ENCODE peak calls at places on chromosomes 16 and 17, in four cellular contexts. E is NB4, X is RWPE1, Q is tibial artery. G is an unnamed sample.

GRCh38 chr16:74226361-74226979 is 70.1 kb upstream of the PSMD7 start:
- DNase-seq in X (peak; percentile 26), Q (no peak), E (peak; percentile 17), G (no peak)

GRCh38 chr17:47305302-47305923 is 18.3 kb upstream of the EFCAB13 start:
- DNase-seq in E (no peak), Q (no peak), X (peak; percentile 80), G (no peak)

GRCh38 chr17:21005803-21006202 is 37.0 kb downstream of the USP22 start:
- DNase-seq in X (no peak), E (no peak), Q (peak; percentile 37), G (no peak)

GRCh38 chr17:56599566-56599965 is 6.1 kb downstream of the NOG start:
- DNase-seq in Q (no peak), E (no peak), X (no peak), G (no peak)

GRCh38 chr17:56949595-56949994 is 11.3 kb downstream of the COIL start:
- DNase-seq in X (no peak), E (no peak), Q (no peak), G (no peak)

GRCh38 chr17:58328195-58329034 is at the start of gene TSPOAP1:
- DNase-seq in E (peak; percentile 97), X (no peak), Q (no peak), G (no peak)

GRCh38 chr17:66939461-66940114 is 24.9 kb upstream of the CACNG4 start:
- DNase-seq in Q (no peak), E (no peak), X (no peak), G (no peak)

GRCh38 chr17:48459070-48459469 is 29.1 kb upstream of the SKAP1 start:
- DNase-seq in X (no peak), Q (no peak), E (no peak), G (no peak)

GRCh38 chr16:67406628-67407027 is 9.6 kb downstream of the ZDHHC1 start:
- DNase-seq in Q (no peak), X (peak; percentile 75), E (no peak), G (no peak)

GRCh38 chr16:1194665-1195392 is 30.2 kb downstream of the TPSG1 start:
- DNase-seq in X (peak; percentile 23), Q (no peak), E (no peak), G (no peak)

GRCh38 chr16:75279277-75279676 is 27.9 kb upstream of the BCAR1 start:
- DNase-seq in E (no peak), X (peak; percentile 65), Q (no peak), G (no peak)

GRCh38 chr17:13940858-13941665 is 128.2 kb upstream of the COX10 start:
- DNase-seq in X (peak; percentile 21), Q (no peak), E (no peak), G (no peak)

GRCh38 chr17:61209099-61209439 is 190.6 kb upstream of the TBX2 start:
- DNase-seq in Q (no peak), E (no peak), X (no peak), G (no peak)

GRCh38 chr17:77214743-77215142 is 74.0 kb downstream of the SEC14L1 start:
- DNase-seq in E (peak; percentile 50), Q (no peak), X (peak; percentile 19), G (no peak)

GRCh38 chr17:18004345-18004744 is 31.7 kb downstream of the DRC3 start:
- DNase-seq in X (no peak), E (no peak), Q (no peak), G (no peak)

GRCh38 chr16:58510776-58511628 is 4.3 kb upstream of the SETD6 start:
- DNase-seq in Q (peak; percentile 64), X (no peak), E (no peak), G (no peak)

GRCh38 chr17:67156269-67157199 is 88.5 kb downstream of the HELZ start:
- DNase-seq in E (peak; percentile 55), Q (no peak), X (peak; percentile 17), G (no peak)

DNA sequence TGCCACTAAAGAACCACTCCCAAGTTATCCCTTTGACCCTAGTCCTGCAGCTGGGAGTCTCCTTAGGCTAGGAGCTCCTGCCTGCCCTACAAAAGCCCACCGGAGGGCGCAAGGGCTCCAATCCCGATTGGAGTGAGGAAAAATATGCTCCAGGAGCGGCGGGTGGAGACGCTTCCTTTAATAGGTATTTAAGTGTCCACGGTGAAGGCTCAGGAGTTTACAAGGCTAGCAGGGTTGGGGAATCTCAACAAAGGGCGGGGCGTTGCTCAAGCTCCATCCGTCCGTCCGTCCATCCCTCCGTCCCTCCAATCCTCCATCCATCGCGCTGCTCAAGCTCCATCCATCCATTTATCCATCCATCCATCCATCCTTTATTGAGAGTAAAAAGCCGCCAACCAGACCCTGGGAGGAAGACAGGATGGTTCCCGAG is 556 bp upstream of the SPNS1 start:
- DNase-seq in X (peak; percentile 67), Q (no peak), E (peak; percentile 57), G (peak; percentile 28)
- TF ChIP-seq CTCF in X (peak; percentile 73), Q (peak; percentile 55), E (peak; percentile 63), G (no peak)

GRCh38 chr16:83791916-83792315 is 15.9 kb upstream of the HSBP1 start:
- DNase-seq in X (no peak), E (no peak), Q (no peak), G (no peak)

GRCh38 chr16:83794874-83795273 is 12.9 kb upstream of the HSBP1 start:
- DNase-seq in X (no peak), E (no peak), Q (no peak), G (no peak)

GRCh38 chr16:83789642-83790401 is 18.0 kb upstream of the HSBP1 start:
- DNase-seq in Q (no peak), X (no peak), E (no peak), G (no peak)

GRCh38 chr16:83793179-83793578 is 14.6 kb upstream of the HSBP1 start:
- DNase-seq in E (no peak), Q (no peak), X (no peak), G (no peak)

GRCh38 chr16:83792391-83792790 is 15.4 kb upstream of the HSBP1 start:
- DNase-seq in X (no peak), E (peak; percentile 40), Q (no peak), G (no peak)
- TF ChIP-seq CTCF in X (no peak), E (no peak), Q (no peak), G (no peak)

GRCh38 chr17:45311406-45311761 is 5.4 kb downstream of the MAP3K14 start:
- DNase-seq in Q (no peak), E (no peak), X (no peak), G (no peak)
- TF ChIP-seq CTCF in Q (no peak), E (no peak), X (no peak), G (no peak)

GRCh38 chr16:69873783-69874182 is 77.4 kb upstream of the CLEC18A start:
- DNase-seq in Q (no peak), X (no peak), E (no peak), G (no peak)
- TF ChIP-seq CTCF in Q (no peak), X (no peak), E (no peak), G (no peak)

GRCh38 chr16:85631802-85632393 is 18.8 kb downstream of the GSE1 start:
- DNase-seq in X (no peak), Q (no peak), E (no peak), G (no peak)
- TF ChIP-seq CTCF in X (no peak), Q (no peak), E (peak; percentile 36), G (no peak)

DNA sequence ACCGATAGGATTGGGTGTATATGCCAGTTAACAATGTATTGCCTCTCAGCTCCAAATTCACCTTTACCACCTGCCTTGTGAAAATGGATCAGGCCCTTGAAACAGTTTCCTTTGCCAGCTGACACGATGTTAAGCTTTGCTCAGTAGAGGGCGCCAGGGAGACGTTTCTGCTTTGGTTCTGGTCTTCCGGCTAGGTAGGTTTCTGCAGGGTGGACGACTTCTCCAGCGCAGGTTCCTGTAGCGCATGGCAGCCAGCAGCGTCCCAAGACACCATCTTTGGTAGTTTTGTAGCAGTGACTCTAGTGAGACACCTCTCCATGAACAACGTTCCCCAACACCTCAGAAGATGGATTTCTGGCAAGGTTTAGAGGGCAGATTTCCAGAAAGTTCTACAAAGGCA is 24.0 kb downstream of the SYCE1L start:
- DNase-seq in Q (no peak), E (peak; percentile 40), X (no peak), G (no peak)
- TF ChIP-seq CTCF in Q (no peak), E (peak; percentile 69), X (no peak), G (no peak)

GRCh38 chr16:31010943-31011342 is 505 bp upstream of the STX1B start:
- DNase-seq in Q (no peak), E (no peak), X (no peak), G (no peak)

GRCh38 chr16:31010539-31010938 is at the start of gene STX1B:
- DNase-seq in E (no peak), X (no peak), Q (no peak), G (no peak)

GRCh38 chr16:31009120-31009519 is 1.3 kb downstream of the STX1B start:
- DNase-seq in E (no peak), Q (no peak), X (no peak), G (no peak)

GRCh38 chr16:31008154-31008950 is 2.1 kb downstream of the STX1B start:
- DNase-seq in E (no peak), Q (no peak), X (no peak), G (no peak)

DNA sequence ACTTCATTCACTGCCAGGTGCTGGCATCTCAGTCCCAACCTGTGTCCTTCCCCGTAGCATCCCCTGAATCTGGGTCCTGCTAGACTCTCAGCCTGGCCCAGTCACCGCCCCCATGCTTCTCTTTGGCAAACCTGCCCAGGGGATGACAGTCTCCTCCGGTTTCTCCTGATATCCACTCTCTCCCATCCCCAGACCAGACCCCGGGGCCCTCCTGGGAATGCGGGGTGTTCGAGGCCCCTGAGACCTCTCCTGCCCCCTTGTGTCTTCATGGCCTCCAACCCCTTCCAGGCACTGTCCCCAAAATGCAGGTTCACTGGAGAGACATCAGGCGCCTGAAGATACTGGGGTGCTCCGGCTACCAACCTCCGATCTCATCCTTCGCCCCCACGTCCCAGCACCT is 544 bp downstream of the STX1B start:
- DNase-seq in E (no peak), X (no peak), Q (no peak), G (no peak)
- TF ChIP-seq CTCF in E (no peak), X (no peak), Q (no peak), G (no peak)